ENCODE peak calls at places on chromosomes 1 and 21, in eight cellular contexts. One of them, this sample, is unnamed.

GRCh38 chr1:44584167-44584566 is 90.1 kb downstream of the TMEM53 start:
- DNase-seq in right lobe of liver: no peak
- DNase-seq in lower lobe of right lung: no peak
- DNase-seq in transverse colon: peak; percentile 73
- DNase-seq in D721Med: no peak
- DNase-seq in B cell: no peak
- DNase-seq in fibroblast of mammary gland: no peak
- DNase-seq in A673: no peak
- DNase-seq in this sample: no peak

GRCh38 chr1:42145190-42145716 is 8.0 kb upstream of the GUCA2B start:
- DNase-seq in D721Med: no peak
- DNase-seq in A673: no peak
- DNase-seq in B cell: no peak
- DNase-seq in right lobe of liver: no peak
- DNase-seq in fibroblast of mammary gland: no peak
- DNase-seq in transverse colon: no peak
- DNase-seq in lower lobe of right lung: no peak
- DNase-seq in this sample: no peak

GRCh38 chr1:221947731-221948130 is 205.8 kb upstream of the DUSP10 start:
- DNase-seq in right lobe of liver: no peak
- DNase-seq in D721Med: no peak
- DNase-seq in B cell: no peak
- DNase-seq in lower lobe of right lung: no peak
- DNase-seq in A673: no peak
- DNase-seq in transverse colon: no peak
- DNase-seq in fibroblast of mammary gland: no peak
- DNase-seq in this sample: no peak

GRCh38 chr1:98102369-98103030 is 181.7 kb upstream of the DPYD start:
- DNase-seq in B cell: no peak
- DNase-seq in A673: peak; percentile 88
- DNase-seq in fibroblast of mammary gland: peak; percentile 44
- DNase-seq in lower lobe of right lung: no peak
- DNase-seq in transverse colon: no peak
- DNase-seq in D721Med: no peak
- DNase-seq in right lobe of liver: no peak
- DNase-seq in this sample: peak; percentile 40

GRCh38 chr1:37807220-37807554 is 403 bp upstream of the C1orf122 start:
- DNase-seq in B cell: no peak
- DNase-seq in fibroblast of mammary gland: no peak
- DNase-seq in right lobe of liver: peak; percentile 26
- DNase-seq in D721Med: no peak
- DNase-seq in lower lobe of right lung: no peak
- DNase-seq in A673: no peak
- DNase-seq in transverse colon: no peak
- DNase-seq in this sample: no peak

GRCh38 chr1:22108343-22109135 is 34.4 kb downstream of the WNT4 start:
- DNase-seq in fibroblast of mammary gland: no peak
- DNase-seq in right lobe of liver: no peak
- DNase-seq in B cell: no peak
- DNase-seq in lower lobe of right lung: no peak
- DNase-seq in A673: no peak
- DNase-seq in transverse colon: peak; percentile 47
- DNase-seq in D721Med: no peak
- DNase-seq in this sample: peak; percentile 63

GRCh38 chr1:180221461-180221860 is 8.6 kb upstream of the LHX4 start:
- DNase-seq in transverse colon: no peak
- DNase-seq in B cell: no peak
- DNase-seq in A673: no peak
- DNase-seq in lower lobe of right lung: no peak
- DNase-seq in right lobe of liver: no peak
- DNase-seq in fibroblast of mammary gland: peak; percentile 31
- DNase-seq in D721Med: no peak
- DNase-seq in this sample: peak; percentile 86

GRCh38 chr21:17915976-17916375 is 96.8 kb upstream of the C21orf91 start:
- DNase-seq in transverse colon: no peak
- DNase-seq in fibroblast of mammary gland: no peak
- DNase-seq in D721Med: no peak
- DNase-seq in B cell: no peak
- DNase-seq in A673: no peak
- DNase-seq in lower lobe of right lung: no peak
- DNase-seq in right lobe of liver: no peak
- DNase-seq in this sample: no peak

GRCh38 chr1:112533029-112533428 is 24.3 kb downstream of the WNT2B start:
- DNase-seq in fibroblast of mammary gland: peak; percentile 67
- DNase-seq in A673: no peak
- DNase-seq in transverse colon: no peak
- DNase-seq in right lobe of liver: no peak
- DNase-seq in lower lobe of right lung: no peak
- DNase-seq in D721Med: no peak
- DNase-seq in B cell: no peak
- DNase-seq in this sample: peak; percentile 52

GRCh38 chr21:42524341-42525227 is 10.9 kb downstream of the SLC37A1 start:
- DNase-seq in B cell: peak; percentile 86
- DNase-seq in transverse colon: peak; percentile 81
- DNase-seq in D721Med: no peak
- DNase-seq in right lobe of liver: no peak
- DNase-seq in lower lobe of right lung: peak; percentile 93
- DNase-seq in A673: no peak
- DNase-seq in fibroblast of mammary gland: peak; percentile 52
- DNase-seq in this sample: peak; percentile 54

GRCh38 chr1:206430031-206430983 is 40.0 kb upstream of the IKBKE start:
- DNase-seq in right lobe of liver: no peak
- DNase-seq in transverse colon: no peak
- DNase-seq in lower lobe of right lung: no peak
- DNase-seq in D721Med: no peak
- DNase-seq in B cell: no peak
- DNase-seq in fibroblast of mammary gland: peak; percentile 77
- DNase-seq in A673: no peak
- DNase-seq in this sample: peak; percentile 85

GRCh38 chr1:92482665-92483441 is 3.9 kb downstream of the GFI1 start:
- DNase-seq in fibroblast of mammary gland: no peak
- DNase-seq in lower lobe of right lung: peak; percentile 48
- DNase-seq in B cell: peak; percentile 63
- DNase-seq in right lobe of liver: no peak
- DNase-seq in transverse colon: peak; percentile 30
- DNase-seq in D721Med: no peak
- DNase-seq in A673: peak; percentile 11
- DNase-seq in this sample: no peak

GRCh38 chr21:35034203-35034926 is 14.7 kb downstream of the RUNX1 start:
- DNase-seq in lower lobe of right lung: no peak
- DNase-seq in fibroblast of mammary gland: no peak
- DNase-seq in transverse colon: no peak
- DNase-seq in right lobe of liver: no peak
- DNase-seq in A673: no peak
- DNase-seq in B cell: no peak
- DNase-seq in D721Med: no peak
- DNase-seq in this sample: no peak

GRCh38 chr1:153552335-153552734 is 3.3 kb upstream of the S100A3 start:
- DNase-seq in transverse colon: peak; percentile 5
- DNase-seq in A673: no peak
- DNase-seq in B cell: no peak
- DNase-seq in lower lobe of right lung: peak; percentile 43
- DNase-seq in fibroblast of mammary gland: no peak
- DNase-seq in right lobe of liver: no peak
- DNase-seq in D721Med: no peak
- DNase-seq in this sample: no peak

GRCh38 chr21:37710555-37711293 is 205.5 kb downstream of the KCNJ6 start:
- DNase-seq in fibroblast of mammary gland: no peak
- DNase-seq in D721Med: no peak
- DNase-seq in right lobe of liver: no peak
- DNase-seq in B cell: no peak
- DNase-seq in lower lobe of right lung: no peak
- DNase-seq in A673: no peak
- DNase-seq in transverse colon: no peak
- DNase-seq in this sample: peak; percentile 5

GRCh38 chr1:45654540-45655280 is 30.9 kb upstream of the CCDC17 start:
- DNase-seq in lower lobe of right lung: no peak
- DNase-seq in fibroblast of mammary gland: peak; percentile 51
- DNase-seq in D721Med: no peak
- DNase-seq in A673: no peak
- DNase-seq in B cell: no peak
- DNase-seq in right lobe of liver: no peak
- DNase-seq in transverse colon: no peak
- DNase-seq in this sample: peak; percentile 34

GRCh38 chr1:178629549-178630154 is 95.4 kb upstream of the RALGPS2 start:
- DNase-seq in transverse colon: no peak
- DNase-seq in lower lobe of right lung: no peak
- DNase-seq in right lobe of liver: no peak
- DNase-seq in fibroblast of mammary gland: no peak
- DNase-seq in D721Med: no peak
- DNase-seq in B cell: no peak
- DNase-seq in A673: no peak
- DNase-seq in this sample: no peak

GRCh38 chr1:212217633-212218032 is 67.6 kb upstream of the PPP2R5A start:
- DNase-seq in B cell: no peak
- DNase-seq in right lobe of liver: no peak
- DNase-seq in transverse colon: peak; percentile 25
- DNase-seq in lower lobe of right lung: no peak
- DNase-seq in fibroblast of mammary gland: no peak
- DNase-seq in D721Med: no peak
- DNase-seq in A673: no peak
- DNase-seq in this sample: no peak

DNA sequence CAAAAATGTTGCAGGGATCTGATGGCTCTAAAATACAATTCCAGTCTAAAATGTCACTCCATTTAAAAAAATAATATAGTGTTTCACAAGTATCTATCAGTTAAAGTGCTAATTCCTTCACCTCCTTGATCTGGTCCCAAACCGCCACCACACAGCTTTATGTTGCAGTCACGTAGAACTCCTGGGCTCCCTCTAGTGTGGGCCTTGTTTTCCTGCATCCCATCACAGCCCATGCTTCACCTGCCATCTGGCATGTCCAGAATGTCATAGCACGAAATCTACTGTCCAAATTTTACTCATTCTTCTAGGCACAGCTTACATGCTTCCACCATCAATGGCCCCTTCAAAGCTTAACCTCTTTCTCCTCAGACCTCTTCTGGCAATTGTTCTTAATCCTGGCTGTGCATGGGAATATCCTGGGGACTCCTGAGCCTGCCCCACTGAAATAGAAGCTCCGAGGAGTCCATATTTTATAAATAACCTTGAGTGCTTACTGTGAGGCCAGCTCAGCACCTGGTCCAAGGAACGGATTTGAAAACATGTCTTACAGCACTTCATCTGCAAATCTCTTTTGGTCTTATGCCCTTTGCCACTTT is 15.5 kb downstream of the FYB2 start:
- DNase-seq in B cell: no peak
- DNase-seq in right lobe of liver: peak; percentile 22
- DNase-seq in A673: peak; percentile 61
- DNase-seq in lower lobe of right lung: no peak
- DNase-seq in fibroblast of mammary gland: peak; percentile 35
- DNase-seq in D721Med: no peak
- DNase-seq in transverse colon: peak; percentile 56
- DNase-seq in this sample: no peak
- TF ChIP-seq CTCF in B cell: peak; percentile 19
- TF ChIP-seq CTCF in right lobe of liver: peak; percentile 62
- TF ChIP-seq CTCF in A673: peak; percentile 76
- TF ChIP-seq CTCF in lower lobe of right lung: peak; percentile 47
- TF ChIP-seq CTCF in fibroblast of mammary gland: peak; percentile 64
- TF ChIP-seq CTCF in D721Med: peak; percentile 67
- TF ChIP-seq CTCF in transverse colon: peak; percentile 60
- TF ChIP-seq CTCF in this sample: peak; percentile 64

GRCh38 chr1:166730299-166730888 is 108.9 kb upstream of the POGK start:
- DNase-seq in B cell: no peak
- DNase-seq in right lobe of liver: no peak
- DNase-seq in lower lobe of right lung: peak; percentile 45
- DNase-seq in transverse colon: no peak
- DNase-seq in A673: peak; percentile 2
- DNase-seq in fibroblast of mammary gland: no peak
- DNase-seq in D721Med: no peak
- DNase-seq in this sample: peak; percentile 2
- TF ChIP-seq CTCF in B cell: no peak
- TF ChIP-seq CTCF in right lobe of liver: no peak
- TF ChIP-seq CTCF in lower lobe of right lung: no peak
- TF ChIP-seq CTCF in transverse colon: no peak
- TF ChIP-seq CTCF in A673: no peak
- TF ChIP-seq CTCF in fibroblast of mammary gland: no peak
- TF ChIP-seq CTCF in D721Med: no peak
- TF ChIP-seq CTCF in this sample: no peak

DNA sequence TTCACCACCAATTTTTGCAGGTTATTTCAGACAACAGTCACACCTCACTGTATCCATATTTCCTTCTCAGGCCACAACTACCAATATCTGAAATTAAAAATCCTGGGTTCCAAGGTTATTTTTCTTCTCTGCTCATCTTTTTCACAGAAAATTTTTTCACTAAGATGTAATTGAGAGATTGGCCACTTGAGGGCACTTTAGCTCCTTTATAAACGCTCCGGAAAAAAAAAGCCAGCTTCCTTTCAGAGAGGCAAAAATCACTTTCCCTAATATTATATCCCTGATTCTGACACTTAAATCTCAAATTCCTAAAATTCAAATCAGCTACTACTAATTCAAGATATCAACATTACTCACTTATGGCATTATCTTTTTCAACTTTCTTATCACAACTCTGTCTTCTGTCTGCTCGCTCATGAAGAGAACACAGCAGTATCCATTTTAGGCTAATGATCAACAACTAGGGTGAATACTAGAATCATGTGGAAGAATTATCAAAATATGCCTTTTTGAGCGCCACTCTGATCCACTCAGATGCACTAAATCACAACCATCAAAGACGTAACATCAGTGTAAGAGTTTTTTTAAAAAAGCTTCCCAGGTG is 101.4 kb upstream of the RGS1 start:
- DNase-seq in D721Med: no peak
- DNase-seq in B cell: peak; percentile 26
- DNase-seq in right lobe of liver: no peak
- DNase-seq in transverse colon: no peak
- DNase-seq in fibroblast of mammary gland: peak; percentile 43
- DNase-seq in A673: peak; percentile 72
- DNase-seq in lower lobe of right lung: no peak
- DNase-seq in this sample: peak; percentile 12
- TF ChIP-seq CTCF in D721Med: peak; percentile 79
- TF ChIP-seq CTCF in B cell: peak; percentile 88
- TF ChIP-seq CTCF in right lobe of liver: peak; percentile 57
- TF ChIP-seq CTCF in transverse colon: peak; percentile 68
- TF ChIP-seq CTCF in fibroblast of mammary gland: peak; percentile 49
- TF ChIP-seq CTCF in A673: peak; percentile 75
- TF ChIP-seq CTCF in lower lobe of right lung: peak; percentile 65
- TF ChIP-seq CTCF in this sample: peak; percentile 70

DNA sequence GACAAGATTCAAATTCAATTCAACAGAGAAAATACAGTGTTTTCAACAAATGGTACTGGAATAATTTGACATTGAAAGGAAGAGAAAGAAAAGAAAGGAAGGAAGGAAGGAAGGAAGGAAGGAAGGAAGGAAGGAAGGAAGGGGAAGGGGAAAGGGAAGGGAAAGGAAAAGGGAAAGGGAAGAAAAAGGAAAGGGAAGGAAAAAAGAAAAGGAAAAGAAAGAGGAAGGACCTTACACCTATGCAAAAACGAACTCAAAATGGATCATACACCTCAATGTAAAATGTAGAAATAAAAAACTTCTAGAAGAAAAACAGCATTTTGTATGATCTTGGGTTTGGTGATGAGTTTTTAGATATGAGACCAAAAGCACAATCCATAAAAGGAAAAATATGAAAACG is 19.9 kb upstream of the NMNAT2 start:
- DNase-seq in lower lobe of right lung: no peak
- DNase-seq in A673: no peak
- DNase-seq in D721Med: no peak
- DNase-seq in fibroblast of mammary gland: no peak
- DNase-seq in right lobe of liver: no peak
- DNase-seq in B cell: no peak
- DNase-seq in transverse colon: no peak
- DNase-seq in this sample: no peak
- TF ChIP-seq CTCF in lower lobe of right lung: no peak
- TF ChIP-seq CTCF in A673: no peak
- TF ChIP-seq CTCF in D721Med: no peak
- TF ChIP-seq CTCF in fibroblast of mammary gland: no peak
- TF ChIP-seq CTCF in right lobe of liver: no peak
- TF ChIP-seq CTCF in B cell: no peak
- TF ChIP-seq CTCF in transverse colon: no peak
- TF ChIP-seq CTCF in this sample: no peak

GRCh38 chr1:16979475-16980327 is 719 bp downstream of the MFAP2 start:
- DNase-seq in fibroblast of mammary gland: peak; percentile 67
- DNase-seq in D721Med: no peak
- DNase-seq in right lobe of liver: no peak
- DNase-seq in transverse colon: no peak
- DNase-seq in B cell: peak; percentile 71
- DNase-seq in lower lobe of right lung: no peak
- DNase-seq in A673: peak; percentile 59
- DNase-seq in this sample: peak; percentile 67
- TF ChIP-seq CTCF in fibroblast of mammary gland: no peak
- TF ChIP-seq CTCF in D721Med: no peak
- TF ChIP-seq CTCF in right lobe of liver: no peak
- TF ChIP-seq CTCF in transverse colon: no peak
- TF ChIP-seq CTCF in B cell: no peak
- TF ChIP-seq CTCF in lower lobe of right lung: no peak
- TF ChIP-seq CTCF in A673: no peak
- TF ChIP-seq CTCF in this sample: no peak

This sample was measured in AG10803.